ENCODE peak calls at places on chromosomes 6 and 20, in four cellular contexts. One of them, this sample, is unnamed.

GRCh38 chr6:46652603-46653438 is at the start of the genes CYP39A1 and SLC25A27:
- DNase-seq in brain microvascular endothelial cell: peak
- DNase-seq in transverse colon: peak
- DNase-seq in WERI-Rb-1: peak
- DNase-seq in this sample: peak

GRCh38 chr20:56625837-56626236 is 3.3 kb upstream of the TFAP2C start:
- DNase-seq in WERI-Rb-1: no peak
- DNase-seq in transverse colon: no peak
- DNase-seq in brain microvascular endothelial cell: no peak
- DNase-seq in this sample: no peak

GRCh38 chr6:150857062-150857905 is 8.2 kb upstream of the MTHFD1L start:
- DNase-seq in brain microvascular endothelial cell: peak
- DNase-seq in WERI-Rb-1: no peak
- DNase-seq in transverse colon: no peak
- DNase-seq in this sample: peak

GRCh38 chr20:5164645-5165399 is 38.0 kb downstream of the CDS2 start:
- DNase-seq in transverse colon: no peak
- DNase-seq in brain microvascular endothelial cell: no peak
- DNase-seq in WERI-Rb-1: no peak
- DNase-seq in this sample: no peak

GRCh38 chr6:42017021-42017643 is 33.2 kb upstream of the TAF8 start:
- DNase-seq in brain microvascular endothelial cell: peak
- DNase-seq in transverse colon: no peak
- DNase-seq in WERI-Rb-1: no peak
- DNase-seq in this sample: no peak

GRCh38 chr20:15916623-15917022 is 656.6 kb downstream of the KIF16B start:
- DNase-seq in transverse colon: no peak
- DNase-seq in WERI-Rb-1: no peak
- DNase-seq in brain microvascular endothelial cell: no peak
- DNase-seq in this sample: no peak

GRCh38 chr20:953742-954141 is 37.6 kb upstream of the ANGPT4 start:
- DNase-seq in transverse colon: no peak
- DNase-seq in WERI-Rb-1: no peak
- DNase-seq in brain microvascular endothelial cell: no peak
- DNase-seq in this sample: no peak

GRCh38 chr6:70310063-70310694 is 7.3 kb upstream of the COL9A1 start:
- DNase-seq in transverse colon: no peak
- DNase-seq in brain microvascular endothelial cell: peak
- DNase-seq in WERI-Rb-1: no peak
- DNase-seq in this sample: peak

GRCh38 chr6:65760285-65760684 is 53.3 kb upstream of the EYS start:
- DNase-seq in brain microvascular endothelial cell: no peak
- DNase-seq in WERI-Rb-1: no peak
- DNase-seq in transverse colon: no peak
- DNase-seq in this sample: no peak

DNA sequence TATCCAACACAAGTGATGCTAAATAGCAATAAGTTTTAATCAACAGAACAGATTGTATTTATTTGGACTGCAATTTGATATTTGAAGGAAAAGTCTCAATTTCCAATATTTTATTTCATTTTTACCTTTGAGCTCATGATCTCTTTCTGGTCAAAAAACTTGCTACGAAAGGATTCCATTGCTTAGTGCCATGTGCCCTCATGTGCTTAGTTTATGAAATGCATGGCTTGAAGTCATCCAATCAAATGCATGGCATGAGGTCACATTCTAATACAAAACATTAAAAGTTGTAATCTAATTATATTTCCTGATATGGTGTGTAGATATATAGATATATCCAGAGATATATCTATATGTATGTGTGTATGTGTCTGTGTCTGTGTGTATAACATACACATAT is 321.2 kb upstream of the ADGRB3 start:
- DNase-seq in WERI-Rb-1: no peak
- DNase-seq in transverse colon: no peak
- DNase-seq in brain microvascular endothelial cell: peak
- DNase-seq in this sample: no peak
- TF ChIP-seq CTCF in WERI-Rb-1: peak
- TF ChIP-seq CTCF in transverse colon: no peak
- TF ChIP-seq CTCF in brain microvascular endothelial cell: peak
- TF ChIP-seq CTCF in this sample: peak

GRCh38 chr6:129646140-129646569 is 63.8 kb downstream of the ARHGAP18 start:
- DNase-seq in WERI-Rb-1: no peak
- DNase-seq in brain microvascular endothelial cell: no peak
- DNase-seq in transverse colon: no peak
- DNase-seq in this sample: no peak

GRCh38 chr6:129648819-129649491 is 61.0 kb downstream of the ARHGAP18 start:
- DNase-seq in brain microvascular endothelial cell: no peak
- DNase-seq in WERI-Rb-1: no peak
- DNase-seq in transverse colon: no peak
- DNase-seq in this sample: no peak

GRCh38 chr6:129646617-129647016 is 63.4 kb downstream of the ARHGAP18 start:
- DNase-seq in WERI-Rb-1: no peak
- DNase-seq in transverse colon: no peak
- DNase-seq in brain microvascular endothelial cell: no peak
- DNase-seq in this sample: no peak

GRCh38 chr6:129645371-129646139 is 64.4 kb downstream of the ARHGAP18 start:
- DNase-seq in brain microvascular endothelial cell: no peak
- DNase-seq in transverse colon: no peak
- DNase-seq in WERI-Rb-1: no peak
- DNase-seq in this sample: no peak

DNA sequence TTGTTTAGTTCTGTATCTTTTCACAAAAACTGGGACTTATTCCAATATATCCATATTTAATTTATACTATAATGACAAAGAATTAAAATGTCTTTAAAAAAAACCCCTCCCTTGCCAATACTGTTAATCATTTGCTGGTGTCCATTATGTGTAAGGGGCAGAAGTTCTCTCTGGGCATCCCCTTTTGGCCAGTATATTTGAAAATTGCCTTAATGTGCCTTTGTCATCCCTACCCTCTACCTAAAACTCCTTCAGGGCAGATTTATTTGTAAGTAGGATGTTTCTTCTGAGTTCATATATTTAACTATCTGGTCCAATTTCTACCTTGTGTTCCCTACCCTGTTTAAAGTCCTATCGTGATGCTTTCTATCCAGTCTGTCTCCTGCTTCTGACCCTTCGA is 62.9 kb downstream of the ARHGAP18 start:
- DNase-seq in transverse colon: no peak
- DNase-seq in WERI-Rb-1: no peak
- DNase-seq in brain microvascular endothelial cell: no peak
- DNase-seq in this sample: no peak
- H3K4me3 ChIP-seq in transverse colon: no peak
- H3K4me3 ChIP-seq in WERI-Rb-1: no peak
- H3K4me3 ChIP-seq in brain microvascular endothelial cell: no peak
- H3K4me3 ChIP-seq in this sample: no peak

GRCh38 chr6:140909156-140909555 is 1223.6 kb upstream of the GJE1 start:
- DNase-seq in transverse colon: no peak
- DNase-seq in WERI-Rb-1: no peak
- DNase-seq in brain microvascular endothelial cell: peak
- DNase-seq in this sample: no peak
- TF ChIP-seq CTCF in transverse colon: no peak
- TF ChIP-seq CTCF in WERI-Rb-1: no peak
- TF ChIP-seq CTCF in brain microvascular endothelial cell: no peak
- TF ChIP-seq CTCF in this sample: no peak

GRCh38 chr6:139647816-139648215 is 273.4 kb upstream of the CITED2 start:
- DNase-seq in WERI-Rb-1: no peak
- DNase-seq in brain microvascular endothelial cell: no peak
- DNase-seq in transverse colon: no peak
- DNase-seq in this sample: peak

GRCh38 chr6:139649718-139650117 is 275.3 kb upstream of the CITED2 start:
- DNase-seq in transverse colon: no peak
- DNase-seq in brain microvascular endothelial cell: no peak
- DNase-seq in WERI-Rb-1: no peak
- DNase-seq in this sample: no peak

GRCh38 chr6:139647001-139647400 is 272.6 kb upstream of the CITED2 start:
- DNase-seq in brain microvascular endothelial cell: no peak
- DNase-seq in transverse colon: no peak
- DNase-seq in WERI-Rb-1: no peak
- DNase-seq in this sample: no peak

GRCh38 chr6:139649128-139649527 is 274.7 kb upstream of the CITED2 start:
- DNase-seq in brain microvascular endothelial cell: no peak
- DNase-seq in transverse colon: no peak
- DNase-seq in WERI-Rb-1: no peak
- DNase-seq in this sample: no peak

GRCh38 chr6:139648430-139649000 is 274.1 kb upstream of the CITED2 start:
- DNase-seq in transverse colon: no peak
- DNase-seq in brain microvascular endothelial cell: no peak
- DNase-seq in WERI-Rb-1: no peak
- DNase-seq in this sample: no peak
- H3K4me3 ChIP-seq in transverse colon: no peak
- H3K4me3 ChIP-seq in brain microvascular endothelial cell: no peak
- H3K4me3 ChIP-seq in WERI-Rb-1: no peak
- H3K4me3 ChIP-seq in this sample: no peak

GRCh38 chr6:96015791-96016776 is at the start of gene FUT9:
- DNase-seq in transverse colon: no peak
- DNase-seq in WERI-Rb-1: peak
- DNase-seq in brain microvascular endothelial cell: no peak
- DNase-seq in this sample: no peak
- TF ChIP-seq CTCF in transverse colon: no peak
- TF ChIP-seq CTCF in WERI-Rb-1: peak
- TF ChIP-seq CTCF in brain microvascular endothelial cell: no peak
- TF ChIP-seq CTCF in this sample: no peak

DNA sequence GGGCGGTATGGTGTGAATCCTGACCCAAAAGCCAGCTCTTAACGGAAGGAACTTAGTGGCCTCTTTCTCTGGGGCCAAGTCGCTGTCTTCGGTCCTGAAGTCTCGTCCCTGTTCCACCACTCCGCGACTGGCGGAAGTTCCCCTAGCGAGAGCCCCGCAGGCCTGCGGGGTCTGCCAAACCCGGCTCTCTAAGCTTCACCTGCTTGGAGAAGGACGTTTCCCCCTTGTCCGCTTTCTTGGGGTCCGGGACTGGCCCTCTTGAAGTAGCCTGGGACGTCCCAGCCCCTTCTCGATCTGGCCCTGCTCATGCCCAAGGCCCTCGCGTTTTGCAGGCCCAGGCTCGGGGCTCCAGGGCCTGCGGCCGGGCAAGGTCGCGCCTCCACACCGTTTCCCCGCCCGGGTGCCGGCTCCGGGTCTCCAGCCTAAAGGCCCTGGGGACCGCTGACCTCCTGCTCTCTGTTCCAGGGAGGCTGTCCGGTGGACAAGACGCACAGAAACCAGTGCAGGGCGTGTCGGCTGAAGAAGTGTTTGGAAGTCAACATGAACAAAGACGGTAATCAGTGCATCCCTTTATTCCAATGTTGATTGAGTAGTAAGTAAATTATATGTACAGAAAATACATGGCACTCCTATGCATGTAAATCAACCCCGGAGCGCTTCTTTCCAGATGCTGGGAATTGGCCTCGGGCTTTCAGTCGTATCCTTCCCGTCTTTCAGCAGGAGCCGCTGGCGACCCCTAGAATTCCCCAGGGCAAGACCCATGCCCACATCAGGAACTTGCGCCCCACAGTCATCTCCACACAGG is 8.8 kb downstream of the NR2E1 start:
- DNase-seq in brain microvascular endothelial cell: peak
- DNase-seq in transverse colon: no peak
- DNase-seq in WERI-Rb-1: no peak
- DNase-seq in this sample: no peak
- H3K4me3 ChIP-seq in brain microvascular endothelial cell: no peak
- H3K4me3 ChIP-seq in transverse colon: no peak
- H3K4me3 ChIP-seq in WERI-Rb-1: no peak
- H3K4me3 ChIP-seq in this sample: no peak